ENCODE peak calls at places on chromosomes 2 and 18, in four cellular contexts. E is choroid plexus epithelial cell; P is EL; G is activated naive CD4-positive, alpha-beta T cell treated with anti-CD3 and anti-CD28 coated beads for 36 hours. H is an unnamed sample.
A peak's percentile ranks its signal among the peaks of the same experiment; 100 is the strongest.

GRCh38 chr2:237178396-237178795 is 92.7 kb downstream of the COPS8 start:
- DNase-seq in G (no peak), P (peak; percentile 85), E (peak; percentile 92), H (no peak)

GRCh38 chr2:186891219-186891621 is 42.2 kb upstream of the ZSWIM2 start:
- DNase-seq in G (no peak), E (peak; percentile 88), P (peak; percentile 51), H (no peak)

GRCh38 chr18:63150942-63151421 is 168.6 kb downstream of the BCL2 start:
- DNase-seq in E (no peak), G (peak; percentile 37), P (no peak), H (no peak)

GRCh38 chr18:78612318-78612717 is 367.3 kb upstream of the SALL3 start:
- DNase-seq in E (no peak), G (no peak), P (no peak), H (no peak)

GRCh38 chr18:5962362-5962761 is 67.0 kb upstream of the TMEM200C start:
- DNase-seq in E (no peak), P (no peak), G (no peak), H (no peak)

GRCh38 chr2:108988796-108989713 is at the start of gene EDAR:
- DNase-seq in E (peak; percentile 37), P (peak; percentile 24), G (peak; percentile 81), H (peak; percentile 40)

GRCh38 chr2:119349289-119349688 is 17.3 kb downstream of the C2orf76 start:
- DNase-seq in E (no peak), G (no peak), P (no peak), H (no peak)

GRCh38 chr2:164913640-164914346 is 41.5 kb downstream of the SLC38A11 start:
- DNase-seq in P (peak; percentile 34), E (peak; percentile 70), G (no peak), H (no peak)

GRCh38 chr2:37871453-37872191 is 53.5 kb upstream of the RMDN2 start:
- DNase-seq in P (peak; percentile 79), G (no peak), E (peak; percentile 72), H (no peak)

GRCh38 chr2:230891108-230891507 is 26.4 kb downstream of the ITM2C start:
- DNase-seq in E (no peak), P (peak; percentile 50), G (no peak), H (no peak)

GRCh38 chr2:241454837-241455485 is 53.4 kb downstream of the STK25 start:
- DNase-seq in P (no peak), G (no peak), E (no peak), H (no peak)

GRCh38 chr2:147715807-147716206 is 129.0 kb upstream of the ACVR2A start:
- DNase-seq in G (no peak), E (no peak), P (peak; percentile 38), H (no peak)

GRCh38 chr2:12555012-12555645 is 161.6 kb upstream of the TRIB2 start:
- DNase-seq in E (peak; percentile 76), P (peak; percentile 66), G (peak; percentile 52), H (no peak)

GRCh38 chr2:69965756-69966447 is 4.5 kb upstream of the ASPRV1 start:
- DNase-seq in E (no peak), P (no peak), G (no peak), H (no peak)

GRCh38 chr2:20642026-20642971 is 8.6 kb downstream of the HS1BP3 start:
- DNase-seq in P (peak; percentile 65), G (peak; percentile 73), E (peak; percentile 82), H (peak; percentile 62)

GRCh38 chr2:9941996-9942390 is 9.5 kb upstream of the GRHL1 start:
- DNase-seq in P (no peak), E (no peak), G (no peak), H (no peak)

H was measured in T-cell.